ENCODE peak calls at places on chromosome 9, in five cellular contexts. F is H1, E is neuronal stem cell, H is mesenchymal stem cell, Q is IMR-90. B is an unnamed sample.
A peak's percentile ranks its signal among the peaks of the same experiment; 100 is the strongest.

GRCh38 chr9:108468364-108468763 is 387.4 kb downstream of the ACTL7B start:
- DNase-seq in F (peak; percentile 84), E (no peak), H (peak; percentile 49), Q (peak; percentile 23), B (peak; percentile 79)

GRCh38 chr9:99822596-99823391 is 1.1 kb downstream of the NR4A3 start:
- DNase-seq in F (peak; percentile 84), E (peak; percentile 69), H (peak; percentile 81), Q (peak; percentile 51), B (peak; percentile 89)

GRCh38 chr9:12723409-12724028 is 30.3 kb downstream of the TYRP1 start:
- DNase-seq in F (no peak), E (no peak), H (peak; percentile 30), Q (peak; percentile 40), B (no peak)

GRCh38 chr9:94687451-94687850 is 39.0 kb upstream of the AOPEP start:
- DNase-seq in F (no peak), E (no peak), H (no peak), Q (no peak), B (no peak)

GRCh38 chr9:110224583-110224982 is 16.6 kb upstream of the C9orf152 start:
- DNase-seq in F (no peak), E (no peak), H (no peak), Q (no peak), B (no peak)

GRCh38 chr9:34653610-34654072 is 1.7 kb downstream of the IL11RA start:
- DNase-seq in F (no peak), E (no peak), H (peak; percentile 42), Q (peak; percentile 20), B (no peak)

GRCh38 chr9:13607746-13608445 is 328.4 kb upstream of the MPDZ start:
- DNase-seq in F (no peak), E (peak; percentile 6), H (peak; percentile 32), Q (no peak), B (peak; percentile 19)

GRCh38 chr9:106864533-106865143 is 1.7 kb downstream of the ZNF462 start:
- DNase-seq in F (no peak), E (no peak), H (peak; percentile 67), Q (peak; percentile 43), B (no peak)

GRCh38 chr9:108162664-108163063 is 673.1 kb upstream of the KLF4 start:
- DNase-seq in F (no peak), E (no peak), H (peak; percentile 81), Q (peak; percentile 80), B (no peak)

GRCh38 chr9:86341007-86341491 is 13.2 kb downstream of the TUT7 start:
- DNase-seq in F (no peak), E (no peak), H (no peak), Q (no peak), B (no peak)

GRCh38 chr9:96782241-96782640 is 4.4 kb upstream of the ZNF510 start:
- DNase-seq in F (no peak), E (no peak), H (no peak), Q (no peak), B (no peak)

GRCh38 chr9:757246-757881 is 84.1 kb upstream of the DMRT1 start:
- DNase-seq in F (peak; percentile 67), E (peak; percentile 18), H (peak; percentile 61), Q (peak; percentile 67), B (peak; percentile 86)

GRCh38 chr9:126549246-126550006 is 64.3 kb upstream of the LMX1B start:
- DNase-seq in F (no peak), E (no peak), H (no peak), Q (no peak), B (no peak)

GRCh38 chr9:114847492-114848417 is 41.9 kb upstream of the TNFSF15 start:
- DNase-seq in F (no peak), E (no peak), H (no peak), Q (no peak), B (no peak)

GRCh38 chr9:108254236-108254635 is 601.5 kb downstream of the ACTL7B start:
- DNase-seq in F (no peak), E (no peak), H (no peak), Q (peak; percentile 16), B (no peak)

GRCh38 chr9:136249881-136250559 is 4.4 kb upstream of the QSOX2 start:
- DNase-seq in F (no peak), E (no peak), H (no peak), Q (no peak), B (no peak)

GRCh38 chr9:117153021-117153420 is 261.8 kb downstream of the ASTN2 start:
- DNase-seq in F (no peak), E (no peak), H (peak; percentile 12), Q (peak; percentile 57), B (no peak)

GRCh38 chr9:121133104-121133816 is 58.5 kb downstream of the CNTRL start:
- DNase-seq in F (peak; percentile 65), E (no peak), H (no peak), Q (no peak), B (peak; percentile 53)

GRCh38 chr9:111483862-111484563 is at the start of gene ECPAS:
- DNase-seq in F (peak; percentile 80), E (peak; percentile 60), H (peak; percentile 91), Q (peak; percentile 78), B (peak; percentile 87)

GRCh38 chr9:86406366-86406765 is 52.2 kb upstream of the TUT7 start:
- DNase-seq in F (no peak), E (no peak), H (peak; percentile 68), Q (peak; percentile 88), B (no peak)

GRCh38 chr9:91197232-91198181 is 164.2 kb downstream of the AUH start:
- DNase-seq in F (no peak), E (no peak), H (peak; percentile 96), Q (peak; percentile 98), B (peak; percentile 37)

GRCh38 chr9:108489567-108489966 is 366.2 kb downstream of the ACTL7B start:
- DNase-seq in F (no peak), E (no peak), H (no peak), Q (no peak), B (no peak)

GRCh38 chr9:109166771-109167601 is at the start of gene FRRS1L:
- DNase-seq in F (peak; percentile 66), E (peak; percentile 35), H (no peak), Q (no peak), B (no peak)

GRCh38 chr9:98367923-98368322 is 112.5 kb upstream of the TBC1D2 start:
- DNase-seq in F (no peak), E (no peak), H (no peak), Q (no peak), B (no peak)

GRCh38 chr9:123814526-123814925 is 115.4 kb downstream of the DENND1A start:
- DNase-seq in F (no peak), E (no peak), H (no peak), Q (no peak), B (no peak)

GRCh38 chr9:81028504-81028903 is 660.8 kb downstream of the TLE1 start:
- DNase-seq in F (no peak), E (no peak), H (peak; percentile 93), Q (peak; percentile 97), B (peak; percentile 68)

GRCh38 chr9:88426651-88427050 is 38.4 kb downstream of the SPIN1 start:
- DNase-seq in F (no peak), E (no peak), H (no peak), Q (no peak), B (no peak)

GRCh38 chr9:38724749-38725148 is 4.8 kb upstream of the FAM240B start:
- DNase-seq in F (no peak), E (no peak), H (no peak), Q (no peak), B (no peak)

GRCh38 chr9:27542519-27542918 is 12.9 kb upstream of the MOB3B start:
- DNase-seq in F (no peak), E (no peak), H (no peak), Q (no peak), B (no peak)

GRCh38 chr9:14062449-14063187 is 251.3 kb downstream of the NFIB start:
- DNase-seq in F (no peak), E (no peak), H (peak; percentile 68), Q (peak; percentile 84), B (no peak)

GRCh38 chr9:98287383-98287782 is 31.9 kb upstream of the TBC1D2 start:
- DNase-seq in F (peak; percentile 83), E (no peak), H (no peak), Q (no peak), B (peak; percentile 73)

GRCh38 chr9:5643005-5643624 is 14.2 kb downstream of the RIC1 start:
- DNase-seq in F (no peak), E (no peak), H (peak; percentile 37), Q (peak; percentile 76), B (no peak)

GRCh38 chr9:125241863-125242739 is 958 bp upstream of the HSPA5 start:
- DNase-seq in F (no peak), E (no peak), H (no peak), Q (no peak), B (no peak)

GRCh38 chr9:83036043-83036442 is 26.9 kb downstream of the RASEF start:
- DNase-seq in F (no peak), E (no peak), H (no peak), Q (no peak), B (no peak)

GRCh38 chr9:83043583-83043982 is 19.4 kb downstream of the RASEF start:
- DNase-seq in F (no peak), E (no peak), H (no peak), Q (no peak), B (no peak)

GRCh38 chr9:83039303-83039702 is 23.6 kb downstream of the RASEF start:
- DNase-seq in F (no peak), E (no peak), H (no peak), Q (no peak), B (no peak)

GRCh38 chr9:83041771-83042170 is 21.2 kb downstream of the RASEF start:
- DNase-seq in F (no peak), E (no peak), H (peak; percentile 71), Q (peak; percentile 48), B (no peak)
- H2BK15ac ChIP-seq in F (no peak overlapping the region), E (no peak overlapping the region), H (no peak overlapping the region), Q (no peak overlapping the region), B (no peak overlapping the region)

DNA sequence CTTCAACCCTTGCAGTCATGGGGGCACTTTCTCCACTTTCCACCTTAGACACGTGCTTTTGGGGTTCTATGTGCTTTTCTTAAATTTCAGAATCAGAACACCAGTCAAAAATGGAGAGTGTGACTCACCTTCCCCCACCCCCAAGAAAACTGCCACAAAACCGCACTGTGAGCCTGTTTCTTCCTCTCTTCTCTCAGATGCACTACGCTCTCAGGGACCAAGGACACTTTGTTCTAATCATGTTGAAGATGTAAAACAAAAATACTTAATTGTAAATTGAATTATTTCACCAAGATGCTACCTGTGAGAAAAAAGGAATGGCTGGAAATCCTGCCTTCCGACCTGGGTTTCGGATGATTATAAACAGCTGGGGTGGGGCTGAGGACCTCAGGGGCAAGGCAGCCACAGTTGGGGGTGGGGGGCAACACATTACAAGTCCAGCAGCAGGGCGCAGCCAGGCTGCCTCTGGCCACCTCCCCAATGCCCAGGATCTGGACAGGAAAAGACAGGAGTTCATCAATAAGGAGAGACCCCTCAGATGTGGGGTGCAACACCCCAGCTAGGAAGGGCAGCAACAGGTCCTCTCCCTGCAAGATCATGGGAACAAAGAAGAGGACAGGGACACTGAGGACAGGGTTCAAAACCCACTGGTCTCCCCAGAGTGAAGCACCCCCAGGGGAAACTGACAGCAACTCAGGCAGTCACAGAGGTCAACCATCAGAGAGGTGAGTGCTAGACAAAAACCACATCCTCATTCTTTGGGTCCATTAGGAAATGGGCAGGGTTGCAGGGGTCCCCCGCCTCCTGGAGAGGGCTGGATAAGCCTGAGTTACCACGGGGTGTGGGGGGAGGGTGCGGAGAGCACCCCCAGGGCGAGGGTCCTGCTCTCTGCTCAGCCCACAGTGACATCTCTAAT is 33.7 kb downstream of the SEMA4D start:
- DNase-seq in F (no peak), E (no peak), H (no peak), Q (no peak), B (no peak)
- H3K23ac ChIP-seq in F (no peak overlapping the region), E (no peak overlapping the region), H (no peak overlapping the region), Q (no peak overlapping the region), B (peak overlapping the region; percentile 59)

GRCh38 chr9:122339579-122339978 is 31.2 kb upstream of the PTGS1 start:
- DNase-seq in F (no peak), E (no peak), H (no peak), Q (no peak), B (no peak)
- H3K4me3 ChIP-seq in F (no peak overlapping the region), E (no peak overlapping the region), H (no peak overlapping the region), Q (no peak overlapping the region), B (no peak overlapping the region)

GRCh38 chr9:89468271-89468960 is 29.5 kb downstream of the SEMA4D start:
- DNase-seq in F (no peak), E (no peak), H (no peak), Q (no peak), B (no peak)
- H2BK15ac ChIP-seq in F (no peak overlapping the region), E (no peak overlapping the region), H (no peak overlapping the region), Q (no peak overlapping the region), B (no peak overlapping the region)